ENCODE peak calls at places on chromosomes 6 and 20, in ten cellular contexts. O is RWPE2; K is hypothalamus; H is GM10248; V is sciatic nerve; G is smooth muscle cell of the brain vasculature; M is Daoy; L is activated CD8-positive, alpha-beta memory T cell treated with anti-CD3 and anti-CD28 coated beads, Interleukin-2, amount 50 U/mL, for 48 hours; W is GM23248; C is activated B cell treated with CpG ODN at 0.5 μM for 24 hours. A is an unnamed sample.

GRCh38 chr6:85660181-85660611 is 17.5 kb upstream of the SYNCRIP start:
- DNase-seq in G (peak), W (peak), K (no peak), O (peak), C (no peak), H (no peak), M (peak), L (no peak), V (no peak), A (peak)

GRCh38 chr6:73951186-73951585 is 255.2 kb downstream of the CD109 start:
- DNase-seq in W (peak), O (no peak), H (no peak), L (no peak), G (no peak), K (no peak), C (no peak), V (no peak), M (no peak), A (peak)

GRCh38 chr20:48606117-48606840 is 221.5 kb downstream of the PREX1 start:
- DNase-seq in G (no peak), V (no peak), O (peak), W (no peak), M (no peak), K (no peak), H (no peak), L (peak), C (no peak), A (no peak)

GRCh38 chr6:134073156-134073555 is 20.7 kb upstream of the SLC2A12 start:
- DNase-seq in W (no peak), L (no peak), C (no peak), K (no peak), G (no peak), H (no peak), O (no peak), M (no peak), V (no peak), A (no peak)

GRCh38 chr6:166007349-166008263 is 160.0 kb downstream of the TBXT start:
- DNase-seq in C (no peak), K (no peak), V (peak), W (peak), L (no peak), M (no peak), O (no peak), H (no peak), G (no peak), A (peak)

GRCh38 chr6:85751374-85752055 is 108.8 kb upstream of the SYNCRIP start:
- DNase-seq in W (no peak), C (no peak), K (no peak), M (no peak), V (no peak), G (no peak), O (no peak), H (no peak), L (no peak), A (no peak)

GRCh38 chr20:63114006-63114692 is 101.8 kb downstream of the YTHDF1 start:
- DNase-seq in V (no peak), M (no peak), C (no peak), H (no peak), W (no peak), O (peak), G (no peak), K (no peak), L (no peak), A (no peak)

GRCh38 chr20:17992224-17992637 is 23.4 kb downstream of the MGME1 start:
- DNase-seq in O (no peak), G (no peak), K (no peak), M (no peak), C (no peak), L (peak), H (peak), W (no peak), V (no peak), A (no peak)

GRCh38 chr6:18350728-18351127 is 36.4 kb upstream of the RNF144B start:
- DNase-seq in K (no peak), L (no peak), H (no peak), G (no peak), O (no peak), W (no peak), M (no peak), C (no peak), V (no peak), A (no peak)

GRCh38 chr6:161079566-161080262 is 88.1 kb downstream of the MAP3K4 start:
- DNase-seq in M (peak), O (no peak), W (peak), L (peak), C (no peak), V (no peak), H (no peak), G (no peak), K (no peak), A (peak)

GRCh38 chr20:23049201-23049932 is at the start of gene THBD:
- DNase-seq in H (no peak), W (peak), C (no peak), O (peak), L (no peak), K (no peak), M (peak), G (no peak), V (peak), A (peak)

GRCh38 chr6:21679761-21680265 is 86.3 kb downstream of the SOX4 start:
- DNase-seq in K (no peak), V (no peak), W (peak), G (no peak), H (no peak), C (no peak), L (no peak), M (peak), O (no peak), A (peak)

GRCh38 chr6:144744720-144745119 is 459.6 kb downstream of the UTRN start:
- DNase-seq in V (no peak), M (no peak), K (no peak), W (no peak), O (no peak), L (no peak), C (no peak), G (no peak), H (no peak), A (no peak)

GRCh38 chr6:33201147-33201545 is 479 bp downstream of the SLC39A7 start:
- DNase-seq in K (no peak), G (no peak), M (no peak), L (no peak), V (no peak), H (no peak), O (no peak), C (no peak), W (no peak), A (no peak)

GRCh38 chr6:43629104-43629504 is at the start of gene GTPBP2:
- DNase-seq in V (peak), M (peak), K (peak), W (peak), C (peak), L (peak), G (peak), H (peak), O (peak), A (peak)

GRCh38 chr6:141110486-141110885 is 1022.2 kb upstream of the GJE1 start:
- DNase-seq in L (no peak), G (no peak), O (no peak), V (no peak), K (no peak), C (no peak), H (no peak), M (peak), W (peak), A (peak)

GRCh38 chr6:94049001-94049400 is 629.6 kb upstream of the EPHA7 start:
- DNase-seq in W (no peak), V (no peak), O (no peak), K (no peak), M (no peak), C (no peak), L (no peak), G (peak), H (no peak), A (no peak)

GRCh38 chr20:61839912-61840441 is 225.7 kb downstream of the TAF4 start:
- DNase-seq in G (no peak), K (no peak), L (no peak), O (no peak), C (no peak), W (no peak), M (no peak), V (no peak), H (no peak), A (no peak)

GRCh38 chr20:40233401-40233800 is 455.6 kb downstream of the MAFB start:
- DNase-seq in W (peak), L (no peak), O (no peak), V (no peak), C (no peak), M (no peak), K (no peak), H (no peak), G (no peak), A (no peak)

GRCh38 chr6:135987226-135987625 is 135.7 kb downstream of the PDE7B start:
- DNase-seq in O (no peak), W (no peak), H (no peak), V (no peak), G (no peak), L (no peak), C (no peak), M (no peak), K (no peak), A (no peak)

GRCh38 chr6:168116446-168116974 is 37.5 kb upstream of the FRMD1 start:
- DNase-seq in L (no peak), V (peak), M (no peak), W (no peak), O (peak), G (no peak), H (no peak), K (no peak), C (no peak), A (no peak)

GRCh38 chr20:49306903-49307336 is 29.1 kb upstream of the ZNFX1 start:
- DNase-seq in L (no peak), C (no peak), M (no peak), O (no peak), H (no peak), W (no peak), K (no peak), V (no peak), G (no peak), A (no peak)

GRCh38 chr6:8530775-8531435 is 95.6 kb upstream of the SLC35B3 start:
- DNase-seq in C (no peak), K (no peak), O (no peak), H (no peak), V (no peak), M (peak), G (no peak), W (no peak), L (no peak), A (peak)

GRCh38 chr6:128394171-128394570 is 126.2 kb downstream of the PTPRK start:
- DNase-seq in W (no peak), H (no peak), G (no peak), M (no peak), V (no peak), L (no peak), C (no peak), K (no peak), O (no peak), A (peak)

GRCh38 chr20:1897965-1898464 is 2.8 kb downstream of the SIRPA start:
- DNase-seq in K (no peak), L (no peak), C (peak), V (no peak), H (peak), O (no peak), W (peak), G (no peak), M (no peak), A (no peak)

A was measured in fibroblast of lung.